ENCODE peak calls at places on chromosomes 11 and 22, in ten cellular contexts. X is left lobe of liver, R is glomerular endothelial cell, D is hepatic stellate cell, B is DMS 273 treated with DMSO at 0.1 percent for 48 hours, S is cerebellar nuclear complex, V is GM03348, E is ELR, P is EH, I is Kasumi-1. J is an unnamed sample.

GRCh38 chr11:35087648-35088047 is 51.3 kb upstream of the CD44 start:
- DNase-seq in X (no peak), R (no peak), D (peak), B (no peak), S (no peak), V (peak), E (peak), P (peak), I (peak), J (no peak)

GRCh38 chr11:119912214-119912613 is 183.2 kb upstream of the NECTIN1 start:
- DNase-seq in X (no peak), R (no peak), D (no peak), B (no peak), S (no peak), V (no peak), E (no peak), P (no peak), I (no peak), J (no peak)

GRCh38 chr11:69497221-69497787 is 15.8 kb downstream of the LINC01488 start:
- DNase-seq in X (peak), R (peak), D (peak), B (no peak), S (no peak), V (peak), E (peak), P (peak), I (no peak), J (no peak)

GRCh38 chr22:42939941-42940653 is 74.9 kb downstream of the PACSIN2 start:
- DNase-seq in X (no peak), R (peak), D (peak), B (no peak), S (no peak), V (peak), E (peak), P (peak), I (no peak), J (no peak)

GRCh38 chr11:47387944-47388696 is 9.8 kb upstream of the SPI1 start:
- DNase-seq in X (no peak), R (no peak), D (no peak), B (no peak), S (no peak), V (no peak), E (no peak), P (no peak), I (peak), J (no peak)

GRCh38 chr22:42893366-42894150 is 36.5 kb upstream of the ARFGAP3 start:
- DNase-seq in X (no peak), R (no peak), D (no peak), B (no peak), S (no peak), V (no peak), E (no peak), P (no peak), I (no peak), J (no peak)

GRCh38 chr22:17910561-17911311 is 113.6 kb downstream of the MICAL3 start:
- DNase-seq in X (no peak), R (peak), D (peak), B (no peak), S (peak), V (peak), E (peak), P (peak), I (no peak), J (no peak)

GRCh38 chr22:17726561-17727243 is 47.6 kb downstream of the BID start:
- DNase-seq in X (no peak), R (no peak), D (peak), B (no peak), S (peak), V (no peak), E (peak), P (peak), I (peak), J (no peak)

GRCh38 chr11:36356201-36356600 is 60.1 kb downstream of the PRR5L start:
- DNase-seq in X (no peak), R (no peak), D (no peak), B (no peak), S (no peak), V (no peak), E (no peak), P (peak), I (peak), J (no peak)

GRCh38 chr22:30344447-30345200 is 12.1 kb downstream of the SF3A1 start:
- DNase-seq in X (no peak), R (no peak), D (no peak), B (no peak), S (no peak), V (no peak), E (no peak), P (no peak), I (no peak), J (no peak)

GRCh38 chr11:94794287-94795168 is 26.4 kb downstream of the AMOTL1 start:
- DNase-seq in X (peak), R (peak), D (peak), B (no peak), S (no peak), V (peak), E (peak), P (peak), I (peak), J (no peak)

GRCh38 chr11:107750313-107750712 is 38.5 kb upstream of the SLN start:
- DNase-seq in X (no peak), R (no peak), D (no peak), B (no peak), S (no peak), V (no peak), E (no peak), P (no peak), I (no peak), J (no peak)

GRCh38 chr22:28142361-28142801 is 223.3 kb upstream of the PITPNB start:
- DNase-seq in X (no peak), R (no peak), D (peak), B (no peak), S (no peak), V (peak), E (peak), P (peak), I (no peak), J (no peak)

GRCh38 chr11:85182437-85183109 is 444.6 kb downstream of the DLG2 start:
- DNase-seq in X (no peak), R (no peak), D (no peak), B (no peak), S (no peak), V (peak), E (peak), P (no peak), I (peak), J (no peak)

GRCh38 chr11:12914401-12914912 is 94.7 kb upstream of the RASSF10 start:
- DNase-seq in X (no peak), R (no peak), D (peak), B (peak), S (peak), V (peak), E (peak), P (peak), I (peak), J (no peak)

GRCh38 chr11:63592975-63593395 is 21.2 kb downstream of the PLAAT3 start:
- DNase-seq in X (no peak), R (no peak), D (peak), B (no peak), S (no peak), V (peak), E (peak), P (peak), I (peak), J (no peak)

GRCh38 chr22:24681236-24681635 is 78.2 kb downstream of the GGT1 start:
- DNase-seq in X (no peak), R (no peak), D (no peak), B (no peak), S (no peak), V (no peak), E (peak), P (peak), I (no peak), J (no peak)

GRCh38 chr11:57217053-57217452 is 20.0 kb downstream of the APLNR start:
- DNase-seq in X (no peak), R (no peak), D (no peak), B (no peak), S (no peak), V (no peak), E (no peak), P (no peak), I (no peak), J (no peak)

GRCh38 chr11:45853616-45854219 is 6.4 kb downstream of the CRY2 start:
- DNase-seq in X (peak), R (no peak), D (no peak), B (no peak), S (no peak), V (no peak), E (no peak), P (no peak), I (no peak), J (no peak)

GRCh38 chr11:22304337-22304961 is 33.7 kb upstream of the SLC17A6 start:
- DNase-seq in X (no peak), R (no peak), D (peak), B (peak), S (no peak), V (peak), E (peak), P (peak), I (peak), J (no peak)

GRCh38 chr22:27930246-27931060 is 11.4 kb upstream of the PITPNB start:
- DNase-seq in X (no peak), R (no peak), D (no peak), B (peak), S (no peak), V (peak), E (no peak), P (no peak), I (no peak), J (no peak)

GRCh38 chr11:88377661-88378060 is 40.1 kb upstream of the CTSC start:
- DNase-seq in X (no peak), R (no peak), D (no peak), B (no peak), S (no peak), V (no peak), E (no peak), P (no peak), I (no peak), J (no peak)

GRCh38 chr11:1503708-1504104 is 17.1 kb upstream of the MOB2 start:
- DNase-seq in X (no peak), R (no peak), D (no peak), B (no peak), S (peak), V (no peak), E (no peak), P (no peak), I (no peak), J (no peak)

GRCh38 chr22:50656122-50657070 is 16.2 kb upstream of the SHANK3 start:
- DNase-seq in X (no peak), R (no peak), D (peak), B (no peak), S (no peak), V (peak), E (peak), P (peak), I (peak), J (no peak)

GRCh38 chr11:113774174-113774503 is 647 bp upstream of the ZW10 start:
- DNase-seq in X (no peak), R (no peak), D (no peak), B (no peak), S (no peak), V (no peak), E (no peak), P (no peak), I (no peak), J (no peak)

GRCh38 chr11:65496304-65497140 is 2.3 kb upstream of the MALAT1 start:
- DNase-seq in X (no peak), R (no peak), D (no peak), B (no peak), S (no peak), V (no peak), E (peak), P (peak), I (peak), J (no peak)

GRCh38 chr11:35073691-35074382 is 65.1 kb upstream of the CD44 start:
- DNase-seq in X (no peak), R (no peak), D (no peak), B (no peak), S (no peak), V (no peak), E (peak), P (peak), I (no peak), J (no peak)

GRCh38 chr11:126426126-126426525 is 70.6 kb downstream of the ST3GAL4 start:
- DNase-seq in X (no peak), R (no peak), D (no peak), B (no peak), S (no peak), V (no peak), E (no peak), P (no peak), I (no peak), J (no peak)

GRCh38 chr22:22074634-22075381 is 92.2 kb upstream of the TOP3B start:
- DNase-seq in X (peak), R (no peak), D (no peak), B (no peak), S (no peak), V (no peak), E (no peak), P (peak), I (no peak), J (no peak)

GRCh38 chr22:21455334-21456089 is 11.7 kb upstream of the TMEM191C start:
- DNase-seq in X (peak), R (no peak), D (no peak), B (no peak), S (no peak), V (no peak), E (no peak), P (no peak), I (no peak), J (no peak)

GRCh38 chr22:47929073-47929472 is 1166.6 kb downstream of the TBC1D22A start:
- DNase-seq in X (no peak), R (no peak), D (no peak), B (no peak), S (no peak), V (no peak), E (no peak), P (no peak), I (no peak), J (no peak)